ENCODE peak calls at places on chromosomes 11 and 22, in four cellular contexts. One of them, this sample, is unnamed.

GRCh38 chr11:131412061-131412460 is 41.6 kb downstream of the NTM start:
- DNase-seq in AG04450: no peak
- DNase-seq in kidney epithelial cell: no peak
- DNase-seq in lower lobe of right lung: no peak
- DNase-seq in this sample: no peak

GRCh38 chr11:61949169-61950034 is 749 bp upstream of the BEST1 start:
- DNase-seq in AG04450: peak; percentile 95
- DNase-seq in kidney epithelial cell: no peak
- DNase-seq in lower lobe of right lung: peak; percentile 77
- DNase-seq in this sample: peak; percentile 97

GRCh38 chr22:24400726-24401596 is 26.4 kb upstream of the ADORA2A start:
- DNase-seq in AG04450: no peak
- DNase-seq in kidney epithelial cell: no peak
- DNase-seq in lower lobe of right lung: no peak
- DNase-seq in this sample: no peak

GRCh38 chr11:72787262-72788104 is 6.4 kb downstream of the STARD10 start:
- DNase-seq in AG04450: no peak
- DNase-seq in kidney epithelial cell: no peak
- DNase-seq in lower lobe of right lung: no peak
- DNase-seq in this sample: no peak

GRCh38 chr11:134253189-134253993 is at the start of the genes ACAD8 and THYN1:
- DNase-seq in AG04450: peak; percentile 92
- DNase-seq in kidney epithelial cell: peak; percentile 85
- DNase-seq in lower lobe of right lung: peak; percentile 98
- DNase-seq in this sample: peak; percentile 75

GRCh38 chr11:112453601-112454577 is 193.2 kb upstream of the PLET1 start:
- DNase-seq in AG04450: no peak
- DNase-seq in kidney epithelial cell: no peak
- DNase-seq in lower lobe of right lung: peak; percentile 55
- DNase-seq in this sample: no peak

GRCh38 chr22:44025171-44026065 is 1.3 kb downstream of the PARVB start:
- DNase-seq in AG04450: no peak
- DNase-seq in kidney epithelial cell: no peak
- DNase-seq in lower lobe of right lung: peak; percentile 62
- DNase-seq in this sample: no peak

GRCh38 chr22:27801616-27802388 is at the start of gene MN1:
- DNase-seq in AG04450: no peak
- DNase-seq in kidney epithelial cell: no peak
- DNase-seq in lower lobe of right lung: no peak
- DNase-seq in this sample: no peak

GRCh38 chr22:42287174-42287890 is 16.9 kb upstream of the TCF20 start:
- DNase-seq in AG04450: no peak
- DNase-seq in kidney epithelial cell: no peak
- DNase-seq in lower lobe of right lung: no peak
- DNase-seq in this sample: no peak

GRCh38 chr11:79390923-79391322 is 49.9 kb downstream of the TENM4 start:
- DNase-seq in AG04450: no peak
- DNase-seq in kidney epithelial cell: no peak
- DNase-seq in lower lobe of right lung: no peak
- DNase-seq in this sample: no peak

GRCh38 chr22:42943981-42944380 is 71.0 kb downstream of the PACSIN2 start:
- DNase-seq in AG04450: no peak
- DNase-seq in kidney epithelial cell: no peak
- DNase-seq in lower lobe of right lung: no peak
- DNase-seq in this sample: no peak

GRCh38 chr11:114192841-114193389 is 103.3 kb upstream of the NNMT start:
- DNase-seq in AG04450: no peak
- DNase-seq in kidney epithelial cell: no peak
- DNase-seq in lower lobe of right lung: no peak
- DNase-seq in this sample: no peak

DNA sequence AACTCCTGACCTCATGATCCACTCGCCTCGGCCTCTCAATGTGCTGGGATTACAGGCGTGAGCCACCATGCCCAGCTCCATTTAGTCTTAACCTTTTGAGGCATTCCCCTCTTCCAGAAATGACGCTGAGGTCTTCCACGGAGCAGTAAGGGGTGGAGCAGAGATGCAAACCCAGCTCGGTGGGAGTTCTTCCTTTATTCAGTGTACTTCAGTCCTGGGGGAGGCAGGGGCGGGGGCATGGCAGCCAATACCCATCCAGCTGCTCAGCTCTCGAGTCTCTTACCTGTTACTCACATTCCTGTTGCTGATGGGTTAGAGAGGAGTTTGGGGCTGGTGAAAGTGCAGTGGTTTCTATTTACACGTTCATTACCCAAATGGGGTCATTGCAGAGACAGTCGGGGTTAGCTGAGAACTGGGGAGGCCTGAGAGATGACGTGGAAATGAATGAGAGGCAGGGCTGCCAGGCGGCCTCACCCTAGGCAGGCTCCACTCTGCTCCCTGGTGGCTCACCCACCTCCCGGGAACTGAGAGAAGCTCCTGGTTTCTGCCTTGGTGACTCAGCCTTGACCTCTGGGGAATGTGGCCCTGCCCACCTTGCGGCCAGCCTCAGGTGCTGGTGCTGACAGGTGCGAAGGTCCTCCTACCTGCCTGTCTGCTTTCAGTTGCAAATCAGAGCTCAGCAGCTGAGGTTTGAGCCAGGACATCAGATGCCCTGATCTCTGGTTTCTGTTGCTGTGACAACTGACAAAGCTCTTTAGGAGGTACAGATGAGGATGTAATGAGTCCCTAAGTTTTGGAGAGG is 13.4 kb upstream of the ST14 start:
- DNase-seq in AG04450: no peak
- DNase-seq in kidney epithelial cell: peak; percentile 51
- DNase-seq in lower lobe of right lung: peak; percentile 84
- DNase-seq in this sample: no peak
- TF ChIP-seq CTCF in AG04450: peak; percentile 29
- TF ChIP-seq CTCF in kidney epithelial cell: peak; percentile 62
- TF ChIP-seq CTCF in lower lobe of right lung: peak; percentile 32
- TF ChIP-seq CTCF in this sample: no peak

GRCh38 chr11:22467248-22467647 is 129.1 kb downstream of the SLC17A6 start:
- DNase-seq in AG04450: no peak
- DNase-seq in kidney epithelial cell: no peak
- DNase-seq in lower lobe of right lung: no peak
- DNase-seq in this sample: no peak

GRCh38 chr11:22466351-22466750 is 128.2 kb downstream of the SLC17A6 start:
- DNase-seq in AG04450: no peak
- DNase-seq in kidney epithelial cell: no peak
- DNase-seq in lower lobe of right lung: no peak
- DNase-seq in this sample: no peak

GRCh38 chr11:22465620-22466019 is 127.4 kb downstream of the SLC17A6 start:
- DNase-seq in AG04450: no peak
- DNase-seq in kidney epithelial cell: no peak
- DNase-seq in lower lobe of right lung: no peak
- DNase-seq in this sample: no peak

GRCh38 chr11:22466809-22467208 is 128.6 kb downstream of the SLC17A6 start:
- DNase-seq in AG04450: peak; percentile 80
- DNase-seq in kidney epithelial cell: peak; percentile 56
- DNase-seq in lower lobe of right lung: no peak
- DNase-seq in this sample: peak; percentile 89

DNA sequence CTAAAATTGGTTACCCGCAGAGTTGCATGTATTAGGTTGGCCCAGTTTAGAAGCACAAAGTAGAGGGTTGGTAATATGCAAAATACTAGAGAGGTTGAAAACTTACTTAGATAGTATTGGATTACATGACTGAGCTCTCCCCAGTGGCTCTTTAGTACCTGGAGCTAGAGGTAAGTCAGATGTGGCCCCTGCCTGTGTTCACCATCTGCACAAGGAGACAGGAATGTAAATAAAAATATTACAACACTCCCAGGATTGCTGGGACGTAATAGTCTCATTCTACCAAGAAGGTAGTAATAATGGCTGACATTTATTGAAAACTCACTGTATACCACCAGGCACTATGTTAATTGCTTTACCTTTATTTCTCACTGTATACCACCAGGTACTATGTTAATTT is 129.6 kb downstream of the SLC17A6 start:
- DNase-seq in AG04450: no peak
- DNase-seq in kidney epithelial cell: no peak
- DNase-seq in lower lobe of right lung: no peak
- DNase-seq in this sample: no peak
- H3K4me3 ChIP-seq in AG04450: no peak overlapping the region
- H3K4me3 ChIP-seq in kidney epithelial cell: no peak overlapping the region
- H3K4me3 ChIP-seq in lower lobe of right lung: no peak overlapping the region
- H3K4me3 ChIP-seq in this sample: no peak overlapping the region

GRCh38 chr22:25853501-25853900 is 111.5 kb downstream of the MYO18B start:
- DNase-seq in AG04450: no peak
- DNase-seq in kidney epithelial cell: no peak
- DNase-seq in lower lobe of right lung: no peak
- DNase-seq in this sample: no peak

GRCh38 chr22:25852223-25852622 is 110.2 kb downstream of the MYO18B start:
- DNase-seq in AG04450: no peak
- DNase-seq in kidney epithelial cell: no peak
- DNase-seq in lower lobe of right lung: no peak
- DNase-seq in this sample: no peak

GRCh38 chr22:25853078-25853477 is 111.1 kb downstream of the MYO18B start:
- DNase-seq in AG04450: no peak
- DNase-seq in kidney epithelial cell: no peak
- DNase-seq in lower lobe of right lung: no peak
- DNase-seq in this sample: no peak

GRCh38 chr22:25849514-25849913 is 107.5 kb downstream of the MYO18B start:
- DNase-seq in AG04450: no peak
- DNase-seq in kidney epithelial cell: no peak
- DNase-seq in lower lobe of right lung: no peak
- DNase-seq in this sample: no peak

DNA sequence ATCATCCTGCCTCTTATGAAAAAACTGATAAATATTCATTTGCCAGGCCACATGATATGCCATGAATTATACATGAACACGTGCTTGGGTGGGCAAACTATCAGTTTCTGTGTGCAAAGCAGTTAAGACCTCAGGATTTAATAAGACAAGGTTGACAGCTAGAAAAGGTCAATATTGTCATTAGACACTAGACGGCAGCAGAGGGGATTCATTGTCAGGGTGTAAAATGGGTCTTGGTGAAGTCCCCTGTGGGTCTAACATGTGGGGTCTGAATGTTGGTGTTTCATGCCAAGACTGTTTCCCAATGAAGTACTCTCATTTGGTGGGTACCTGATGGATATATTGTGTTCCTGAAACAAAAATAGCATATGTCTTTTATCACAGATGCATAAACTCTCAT is 111.9 kb downstream of the MYO18B start:
- DNase-seq in AG04450: no peak
- DNase-seq in kidney epithelial cell: no peak
- DNase-seq in lower lobe of right lung: no peak
- DNase-seq in this sample: no peak
- TF ChIP-seq CTCF in AG04450: no peak
- TF ChIP-seq CTCF in kidney epithelial cell: peak; percentile 11
- TF ChIP-seq CTCF in lower lobe of right lung: no peak
- TF ChIP-seq CTCF in this sample: no peak

GRCh38 chr22:20019661-20020532 is 1.0 kb upstream of the TANGO2 start:
- DNase-seq in AG04450: no peak
- DNase-seq in kidney epithelial cell: no peak
- DNase-seq in lower lobe of right lung: no peak
- DNase-seq in this sample: no peak
- H3K4me3 ChIP-seq in AG04450: peak overlapping the region; percentile 62
- H3K4me3 ChIP-seq in kidney epithelial cell: peak overlapping the region; percentile 47
- H3K4me3 ChIP-seq in lower lobe of right lung: peak overlapping the region; percentile 99
- H3K4me3 ChIP-seq in this sample: peak overlapping the region; percentile 49

DNA sequence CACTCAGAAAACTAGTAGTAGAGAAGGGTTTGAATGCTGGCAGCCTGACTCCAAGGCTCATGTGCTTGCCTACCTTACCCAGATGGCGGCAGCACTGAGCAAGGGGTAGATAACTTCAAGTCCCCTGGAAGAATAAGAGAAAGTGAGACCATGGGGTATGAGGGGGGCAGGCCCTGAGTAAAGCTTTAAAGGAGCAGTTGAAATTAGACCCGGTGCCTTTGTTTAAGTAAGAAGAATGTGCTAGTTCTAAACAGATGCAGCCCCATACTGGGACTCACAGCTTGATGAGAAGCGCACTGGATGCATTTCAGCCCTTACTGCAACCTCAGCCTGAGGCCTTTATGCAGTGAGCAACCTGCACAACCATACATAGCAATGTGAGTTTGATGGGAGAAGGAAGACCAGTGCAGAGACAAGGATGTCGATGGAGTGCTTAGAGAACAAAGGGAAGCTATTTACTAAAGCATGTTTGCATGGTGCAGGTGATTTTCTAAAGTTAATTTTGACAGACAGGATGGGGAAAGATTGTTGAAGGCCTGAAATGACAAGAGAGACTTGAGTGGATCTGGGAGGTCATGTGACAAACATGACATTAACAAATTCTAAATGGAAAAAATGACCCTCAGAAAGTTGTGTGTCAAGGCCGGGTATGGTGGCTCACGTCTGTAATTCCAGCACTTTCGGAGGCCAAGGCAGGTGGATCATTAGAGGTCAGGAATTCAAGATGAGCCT is 27.1 kb upstream of the TMA7B start:
- DNase-seq in AG04450: no peak
- DNase-seq in kidney epithelial cell: no peak
- DNase-seq in lower lobe of right lung: no peak
- DNase-seq in this sample: no peak
- TF ChIP-seq CTCF in AG04450: peak; percentile 64
- TF ChIP-seq CTCF in kidney epithelial cell: peak; percentile 48
- TF ChIP-seq CTCF in lower lobe of right lung: peak; percentile 58
- TF ChIP-seq CTCF in this sample: peak; percentile 60

GRCh38 chr11:47538741-47539575 is 14.0 kb downstream of the CELF1 start:
- DNase-seq in AG04450: no peak
- DNase-seq in kidney epithelial cell: peak; percentile 38
- DNase-seq in lower lobe of right lung: no peak
- DNase-seq in this sample: no peak

GRCh38 chr11:47539681-47540039 is 13.3 kb downstream of the CELF1 start:
- DNase-seq in AG04450: no peak
- DNase-seq in kidney epithelial cell: no peak
- DNase-seq in lower lobe of right lung: no peak
- DNase-seq in this sample: no peak

GRCh38 chr11:47545298-47545697 is 7.6 kb downstream of the CELF1 start:
- DNase-seq in AG04450: no peak
- DNase-seq in kidney epithelial cell: no peak
- DNase-seq in lower lobe of right lung: no peak
- DNase-seq in this sample: no peak

GRCh38 chr11:47536925-47537324 is 16.0 kb downstream of the CELF1 start:
- DNase-seq in AG04450: no peak
- DNase-seq in kidney epithelial cell: no peak
- DNase-seq in lower lobe of right lung: no peak
- DNase-seq in this sample: no peak

DNA sequence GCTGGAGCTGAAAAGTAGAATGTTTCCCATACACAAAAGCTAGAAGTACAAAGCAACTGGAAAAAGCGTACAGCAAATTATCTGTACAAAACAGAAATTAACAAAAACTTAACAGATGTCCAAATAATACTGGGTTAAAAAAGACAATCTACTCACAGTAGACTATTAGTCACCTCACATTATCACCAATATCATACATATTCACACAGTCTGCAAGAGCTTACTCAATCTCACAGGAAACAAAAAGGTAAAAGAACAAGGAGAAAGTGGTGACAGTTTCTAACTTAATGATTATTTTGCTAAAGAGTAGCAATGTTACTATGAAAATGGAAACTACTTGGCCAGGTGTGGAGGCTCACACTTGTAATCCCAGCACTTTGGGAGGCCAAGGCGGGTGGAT is 11.9 kb downstream of the CELF1 start:
- DNase-seq in AG04450: no peak
- DNase-seq in kidney epithelial cell: no peak
- DNase-seq in lower lobe of right lung: no peak
- DNase-seq in this sample: no peak
- H3K4me3 ChIP-seq in AG04450: no peak overlapping the region
- H3K4me3 ChIP-seq in kidney epithelial cell: no peak overlapping the region
- H3K4me3 ChIP-seq in lower lobe of right lung: no peak overlapping the region
- H3K4me3 ChIP-seq in this sample: no peak overlapping the region

This sample was measured in AG09309.